ENCODE peak calls at places on chromosomes 7 and 10, in four cellular contexts. O is suprapubic skin, B is A549, C is stomach. A is an unnamed sample. For H3K4me1, the result is how much of the 10 kb centered on the place peaks cover.

GRCh38 chr10:70341016-70341415 is 41.4 kb downstream of the LRRC20 start:
- DNase-seq in O (no peak), B (no peak), C (no peak), A (no peak)

GRCh38 chr7:51187941-51188340 is 128.7 kb downstream of the COBL start:
- DNase-seq in O (no peak), B (peak), C (no peak), A (no peak)

GRCh38 chr10:59019603-59020002 is 156.8 kb upstream of the PHYHIPL start:
- DNase-seq in O (no peak), B (no peak), C (no peak), A (no peak)

GRCh38 chr7:42254217-42254616 is 17.2 kb upstream of the GLI3 start:
- DNase-seq in O (no peak), B (no peak), C (no peak), A (no peak)

GRCh38 chr7:85176197-85176596 is 10.7 kb downstream of the SEMA3D start:
- DNase-seq in O (no peak), B (no peak), C (no peak), A (no peak)

GRCh38 chr7:50166997-50167961 is 74.2 kb upstream of the ZPBP start:
- DNase-seq in O (no peak), B (no peak), C (no peak), A (no peak)

GRCh38 chr10:79353726-79354125 is 6.5 kb downstream of the PPIF start:
- DNase-seq in O (peak), B (no peak), C (no peak), A (no peak)

GRCh38 chr10:24894309-24894708 is 58.1 kb downstream of the PRTFDC1 start:
- DNase-seq in O (no peak), B (peak), C (no peak), A (no peak)

GRCh38 chr7:91030680-91031079 is 233.6 kb upstream of the FZD1 start:
- DNase-seq in O (no peak), B (no peak), C (no peak), A (no peak)

GRCh38 chr7:98287486-98287959 is 6.0 kb downstream of the BRI3 start:
- DNase-seq in O (no peak), B (no peak), C (peak), A (no peak)

GRCh38 chr7:93622036-93622714 is 47.7 kb upstream of the CALCR start:
- DNase-seq in O (no peak), B (peak), C (no peak), A (no peak)

GRCh38 chr10:119306514-119306951 is 99.2 kb downstream of the GRK5 start:
- DNase-seq in O (no peak), B (peak), C (peak), A (no peak)

GRCh38 chr10:76082232-76082631 is 650.8 kb downstream of the LRMDA start:
- DNase-seq in O (no peak), B (no peak), C (no peak), A (no peak)

GRCh38 chr10:114359041-114359952 is 45.0 kb downstream of the AFAP1L2 start:
- DNase-seq in O (no peak), B (peak), C (no peak), A (no peak)

GRCh38 chr7:118072893-118073674 is 110.9 kb upstream of the LSM8 start:
- DNase-seq in O (no peak), B (no peak), C (no peak), A (no peak)

GRCh38 chr7:100673942-100674431 is 447 bp downstream of the GNB2 start:
- DNase-seq in O (no peak), B (no peak), C (no peak), A (peak)

GRCh38 chr7:47483604-47484273 is 98.2 kb downstream of the TNS3 start:
- DNase-seq in O (no peak), B (no peak), C (no peak), A (no peak)

GRCh38 chr10:42112331-42113157 is 525.8 kb downstream of the ZNF33B start:
- DNase-seq in O (no peak), B (no peak), C (no peak), A (no peak)

GRCh38 chr7:142010952-142011548 is 15.4 kb downstream of the MGAM start:
- DNase-seq in O (no peak), B (no peak), C (no peak), A (no peak)

GRCh38 chr10:131644864-131645658 is 255.7 kb upstream of the PPP2R2D start:
- DNase-seq in O (no peak), B (no peak), C (no peak), A (no peak)

GRCh38 chr10:98047009-98047741 is 16.8 kb upstream of the CRTAC1 start:
- DNase-seq in O (no peak), B (no peak), C (no peak), A (no peak)

GRCh38 chr7:70446448-70447143 is 685.3 kb upstream of the GALNT17 start:
- DNase-seq in O (no peak), B (no peak), C (no peak), A (no peak)

GRCh38 chr7:155543011-155543881 is 3.1 kb downstream of the CNPY1 start:
- DNase-seq in O (no peak), B (no peak), C (no peak), A (no peak)

GRCh38 chr10:61757525-61758397 is 95.0 kb downstream of the CABCOCO1 start:
- DNase-seq in O (no peak), B (peak), C (no peak), A (no peak)

GRCh38 chr7:48643420-48644013 is 280.8 kb upstream of the CDC14C start:
- DNase-seq in O (no peak), B (no peak), C (no peak), A (no peak)

GRCh38 chr10:102549549-102549948 is 45.8 kb downstream of the SUFU start:
- DNase-seq in O (no peak), B (no peak), C (no peak), A (no peak)

GRCh38 chr7:19161671-19162070 is 16.4 kb upstream of the FERD3L start:
- DNase-seq in O (no peak), B (no peak), C (no peak), A (no peak)
- H3K4me1 ChIP-seq in O (under half), B (under half), C (under half), A (under half)

GRCh38 chr10:78199759-78200158 is 166.1 kb downstream of the RPS24 start:
- DNase-seq in O (no peak), B (no peak), C (no peak), A (no peak)
- TF ChIP-seq CTCF in O (no peak), B (no peak), C (no peak), A (no peak)

GRCh38 chr7:29224726-29225125 is 30.2 kb downstream of the CHN2 start:
- DNase-seq in O (no peak), B (no peak), C (no peak), A (no peak)
- TF ChIP-seq EP300 in O (no peak), B (no peak), C (no peak), A (no peak)

DNA sequence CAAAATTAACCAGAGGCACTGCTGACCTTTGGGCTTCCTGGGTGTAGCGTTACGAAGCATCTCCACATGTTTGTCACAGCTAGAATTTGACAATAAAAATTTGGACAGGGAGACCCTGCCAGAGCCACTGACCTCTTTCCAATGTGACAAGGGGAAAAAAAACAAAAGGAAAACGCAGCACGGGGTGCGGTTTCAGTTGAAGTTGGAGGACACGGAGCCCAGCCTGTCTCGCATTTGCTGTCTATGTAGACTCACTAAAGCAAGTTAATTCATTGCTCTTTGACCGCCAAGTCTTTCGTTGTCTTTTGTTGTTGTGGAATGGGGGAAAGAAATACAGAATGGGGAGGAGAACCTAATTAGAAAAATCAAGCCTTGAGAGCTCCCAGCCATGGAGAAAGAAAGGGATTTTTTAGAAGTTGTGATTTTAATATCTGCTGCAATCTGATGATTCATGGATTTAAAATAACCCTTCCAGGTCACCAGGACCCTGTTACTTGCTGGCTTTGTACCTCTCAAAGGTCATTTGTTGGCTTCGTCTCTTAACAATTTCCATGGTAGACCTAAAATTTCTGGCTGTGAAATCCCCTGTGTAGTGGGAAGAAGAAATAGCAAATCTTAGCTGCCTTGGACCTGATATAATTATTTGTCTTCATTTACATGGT is 78.5 kb downstream of the TCF7L2 start:
- DNase-seq in O (no peak), B (no peak), C (no peak), A (no peak)
- H3K4me1 ChIP-seq in O (under half), B (half or more), C (half or more), A (half or more)

DNA sequence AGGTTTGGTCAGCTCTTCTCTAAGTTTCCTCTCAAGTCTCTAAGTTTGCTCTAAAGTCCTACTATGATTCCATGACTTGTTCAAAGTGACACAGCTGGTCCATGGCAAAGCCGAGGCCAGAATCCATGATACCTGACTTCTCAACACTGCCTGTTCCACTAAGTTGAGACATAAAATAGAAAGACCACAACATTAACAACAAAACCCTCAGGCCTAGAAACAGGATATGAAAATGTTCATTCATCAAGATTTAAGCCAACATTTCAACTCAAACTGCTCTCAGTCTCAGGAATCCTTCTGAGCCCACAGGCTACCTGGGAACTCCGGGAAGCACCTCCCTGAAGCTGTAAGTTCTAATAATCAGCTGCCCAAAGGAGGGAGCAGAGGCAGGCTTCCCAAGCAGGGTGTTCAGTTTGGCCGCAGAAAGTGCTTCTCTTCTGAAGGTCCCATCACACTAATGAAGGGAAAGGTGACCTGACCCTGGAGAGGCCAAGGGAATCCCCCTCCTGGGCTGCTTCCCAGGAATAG is 62.9 kb downstream of the STK17A start:
- DNase-seq in O (no peak), B (no peak), C (no peak), A (no peak)
- TF ChIP-seq CTCF in O (no peak), B (no peak), C (no peak), A (no peak)

GRCh38 chr7:101779267-101779666 is 38.2 kb upstream of the CUX1 start:
- DNase-seq in O (no peak), B (no peak), C (no peak), A (no peak)

GRCh38 chr7:101775181-101775580 is 42.2 kb upstream of the CUX1 start:
- DNase-seq in O (no peak), B (no peak), C (no peak), A (no peak)

GRCh38 chr7:101781384-101781783 is 36.0 kb upstream of the CUX1 start:
- DNase-seq in O (no peak), B (no peak), C (no peak), A (no peak)

GRCh38 chr7:101780281-101780680 is 37.1 kb upstream of the CUX1 start:
- DNase-seq in O (no peak), B (no peak), C (no peak), A (no peak)

GRCh38 chr7:101778181-101778580 is 39.2 kb upstream of the CUX1 start:
- DNase-seq in O (no peak), B (no peak), C (no peak), A (no peak)
- TF ChIP-seq EP300 in O (no peak), B (no peak), C (no peak), A (no peak)

GRCh38 chr7:139937685-139938084 is 108.6 kb downstream of the TBXAS1 start:
- DNase-seq in O (no peak), B (no peak), C (no peak), A (no peak)

GRCh38 chr7:139943391-139943790 is 114.3 kb downstream of the TBXAS1 start:
- DNase-seq in O (no peak), B (no peak), C (no peak), A (no peak)

GRCh38 chr7:139941866-139942265 is 112.8 kb downstream of the TBXAS1 start:
- DNase-seq in O (no peak), B (no peak), C (no peak), A (no peak)

GRCh38 chr7:139942686-139943085 is 113.6 kb downstream of the TBXAS1 start:
- DNase-seq in O (no peak), B (no peak), C (no peak), A (no peak)

GRCh38 chr7:139940866-139941265 is 111.8 kb downstream of the TBXAS1 start:
- DNase-seq in O (no peak), B (no peak), C (no peak), A (no peak)
- H3K4me1 ChIP-seq in O (under half), B (under half), C (under half), A (under half)

GRCh38 chr10:44306762-44307161 is 78.1 kb downstream of the CXCL12 start:
- DNase-seq in O (no peak), B (no peak), C (no peak), A (no peak)
- TF ChIP-seq CTCF in O (no peak), B (peak), C (no peak), A (no peak)

DNA sequence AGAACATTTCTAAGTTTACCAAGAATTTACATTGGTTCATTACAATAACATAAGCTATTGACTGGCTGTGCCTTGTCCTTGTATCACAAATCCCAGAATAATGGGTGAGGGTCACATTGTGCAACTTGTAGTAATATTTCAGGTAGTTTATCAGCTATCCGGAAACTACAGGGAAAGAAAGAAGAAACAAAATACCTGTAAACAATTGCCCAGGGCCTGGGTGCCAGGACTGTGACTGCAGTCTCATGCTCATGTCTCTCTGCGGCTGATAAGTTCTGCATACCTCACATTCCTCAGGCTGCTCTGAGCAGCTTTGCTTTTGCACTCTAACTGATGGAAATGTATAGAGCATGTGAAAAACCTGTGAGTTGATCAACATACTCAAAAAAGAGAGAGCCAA is 131.8 kb upstream of the TRIM24 start:
- DNase-seq in O (no peak), B (no peak), C (no peak), A (no peak)
- TF ChIP-seq EP300 in O (no peak), B (no peak), C (no peak), A (no peak)